ENCODE peak calls at places on chromosomes 5 and 9, in four cellular contexts. One of them, this sample, is unnamed.
A peak's percentile ranks its signal among the peaks of the same experiment; 100 is the strongest.

GRCh38 chr5:73214921-73215490 is 42.0 kb downstream of the TMEM174 start:
- DNase-seq in naive thymus-derived CD8-positive, alpha-beta T cell: no peak
- DNase-seq in NCI-H2081: peak; percentile 48
- DNase-seq in stromal cell of bone marrow: no peak
- DNase-seq in this sample: peak; percentile 52

GRCh38 chr9:113154471-113154870 is 3.7 kb downstream of the SLC31A2 start:
- DNase-seq in naive thymus-derived CD8-positive, alpha-beta T cell: no peak
- DNase-seq in NCI-H2081: no peak
- DNase-seq in stromal cell of bone marrow: peak; percentile 77
- DNase-seq in this sample: no peak

GRCh38 chr5:178295589-178295988 is 63.0 kb upstream of the PHYKPL start:
- DNase-seq in naive thymus-derived CD8-positive, alpha-beta T cell: no peak
- DNase-seq in NCI-H2081: no peak
- DNase-seq in stromal cell of bone marrow: no peak
- DNase-seq in this sample: no peak

GRCh38 chr9:93501406-93501805 is 48.0 kb upstream of the FAM120AOS start:
- DNase-seq in naive thymus-derived CD8-positive, alpha-beta T cell: no peak
- DNase-seq in NCI-H2081: no peak
- DNase-seq in stromal cell of bone marrow: peak; percentile 22
- DNase-seq in this sample: no peak

GRCh38 chr5:139638736-139639618 is 9.2 kb upstream of the CXXC5 start:
- DNase-seq in naive thymus-derived CD8-positive, alpha-beta T cell: no peak
- DNase-seq in NCI-H2081: peak; percentile 20
- DNase-seq in stromal cell of bone marrow: no peak
- DNase-seq in this sample: no peak

GRCh38 chr9:97041898-97042297 is 3.0 kb upstream of the CTSV start:
- DNase-seq in naive thymus-derived CD8-positive, alpha-beta T cell: no peak
- DNase-seq in NCI-H2081: no peak
- DNase-seq in stromal cell of bone marrow: no peak
- DNase-seq in this sample: no peak

GRCh38 chr9:87712801-87713277 is 13.1 kb upstream of the CTSL start:
- DNase-seq in naive thymus-derived CD8-positive, alpha-beta T cell: no peak
- DNase-seq in NCI-H2081: no peak
- DNase-seq in stromal cell of bone marrow: no peak
- DNase-seq in this sample: no peak

GRCh38 chr5:151892393-151892792 is 32.3 kb downstream of the GLRA1 start:
- DNase-seq in naive thymus-derived CD8-positive, alpha-beta T cell: no peak
- DNase-seq in NCI-H2081: peak; percentile 60
- DNase-seq in stromal cell of bone marrow: no peak
- DNase-seq in this sample: peak; percentile 23

GRCh38 chr5:14708551-14708950 is 44.0 kb downstream of the OTULIN start:
- DNase-seq in naive thymus-derived CD8-positive, alpha-beta T cell: no peak
- DNase-seq in NCI-H2081: no peak
- DNase-seq in stromal cell of bone marrow: no peak
- DNase-seq in this sample: no peak

GRCh38 chr9:110728058-110728457 is 59.5 kb downstream of the MUSK start:
- DNase-seq in naive thymus-derived CD8-positive, alpha-beta T cell: no peak
- DNase-seq in NCI-H2081: no peak
- DNase-seq in stromal cell of bone marrow: no peak
- DNase-seq in this sample: no peak

GRCh38 chr5:140321796-140322195 is 18.9 kb upstream of the PFDN1 start:
- DNase-seq in naive thymus-derived CD8-positive, alpha-beta T cell: no peak
- DNase-seq in NCI-H2081: no peak
- DNase-seq in stromal cell of bone marrow: no peak
- DNase-seq in this sample: no peak